ENCODE peak calls at places on chromosomes 1 and 21, in seven cellular contexts. Z is testis, C is left lung, N is tibial artery, T is mammary epithelial cell, L is tibial nerve, J is body of pancreas. O is an unnamed sample.

GRCh38 chr1:5368211-5368610 is 624.0 kb downstream of the NPHP4 start:
- DNase-seq in Z (no peak), C (no peak), N (no peak), T (no peak), L (no peak), J (no peak), O (no peak)

GRCh38 chr1:207803678-207804077 is 51.8 kb downstream of the CD46 start:
- DNase-seq in Z (no peak), C (no peak), N (no peak), T (no peak), L (no peak), J (no peak), O (no peak)

GRCh38 chr1:205535866-205536758 is 31.6 kb downstream of the CDK18 start:
- DNase-seq in Z (no peak), C (peak), N (no peak), T (no peak), L (no peak), J (no peak), O (peak)

GRCh38 chr1:11888206-11888876 is 29.6 kb upstream of the NPPB start:
- DNase-seq in Z (no peak), C (no peak), N (no peak), T (no peak), L (no peak), J (no peak), O (no peak)

GRCh38 chr1:33111965-33112364 is 31.0 kb downstream of the AZIN2 start:
- DNase-seq in Z (no peak), C (no peak), N (no peak), T (peak), L (no peak), J (no peak), O (no peak)

GRCh38 chr1:89724369-89725015 is 91.6 kb downstream of the LRRC8C start:
- DNase-seq in Z (no peak), C (peak), N (no peak), T (peak), L (no peak), J (no peak), O (no peak)

GRCh38 chr1:185453496-185454192 is 136.6 kb upstream of the IVNS1ABP start:
- DNase-seq in Z (no peak), C (no peak), N (no peak), T (no peak), L (no peak), J (no peak), O (no peak)

GRCh38 chr1:3056641-3057040 is 12.4 kb upstream of the PRDM16 start:
- DNase-seq in Z (no peak), C (no peak), N (no peak), T (no peak), L (no peak), J (no peak), O (peak)

GRCh38 chr1:55035904-55036303 is 3.4 kb upstream of the PCSK9 start:
- DNase-seq in Z (no peak), C (no peak), N (no peak), T (no peak), L (no peak), J (no peak), O (no peak)

GRCh38 chr1:97101523-97101922 is 379.9 kb downstream of the PTBP2 start:
- DNase-seq in Z (no peak), C (no peak), N (no peak), T (no peak), L (no peak), J (no peak), O (no peak)

GRCh38 chr1:202146279-202146678 is 1.7 kb upstream of the ARL8A start:
- DNase-seq in Z (no peak), C (no peak), N (no peak), T (no peak), L (no peak), J (no peak), O (no peak)

GRCh38 chr1:25780318-25781129 is 19.5 kb upstream of the SELENON start:
- DNase-seq in Z (peak), C (no peak), N (no peak), T (no peak), L (no peak), J (no peak), O (no peak)

GRCh38 chr1:25661043-25661807 is 44.6 kb downstream of the MAN1C1 start:
- DNase-seq in Z (no peak), C (no peak), N (no peak), T (no peak), L (no peak), J (no peak), O (peak)

GRCh38 chr1:36562181-36562685 is 79.5 kb upstream of the CSF3R start:
- DNase-seq in Z (peak), C (no peak), N (peak), T (no peak), L (no peak), J (no peak), O (peak)

GRCh38 chr1:108082006-108082405 is 117.0 kb upstream of the VAV3 start:
- DNase-seq in Z (no peak), C (no peak), N (no peak), T (no peak), L (no peak), J (no peak), O (no peak)

GRCh38 chr1:32115496-32115895 is 7.6 kb downstream of the KPNA6 start:
- DNase-seq in Z (no peak), C (no peak), N (no peak), T (no peak), L (no peak), J (no peak), O (no peak)

GRCh38 chr1:41037116-41037903 is 15.8 kb upstream of the SLFNL1 start:
- DNase-seq in Z (no peak), C (no peak), N (no peak), T (no peak), L (no peak), J (no peak), O (no peak)

GRCh38 chr1:203692565-203693470 is 66.2 kb downstream of the ATP2B4 start:
- DNase-seq in Z (peak), C (peak), N (peak), T (peak), L (peak), J (peak), O (peak)

GRCh38 chr21:43975469-43976098 is 36.5 kb upstream of the TRAPPC10 start:
- DNase-seq in Z (peak), C (peak), N (peak), T (peak), L (peak), J (peak), O (peak)

GRCh38 chr1:23585321-23586022 is 26.2 kb upstream of the ID3 start:
- DNase-seq in Z (no peak), C (no peak), N (peak), T (peak), L (no peak), J (no peak), O (no peak)

GRCh38 chr1:100422065-100422464 is 69.8 kb downstream of the CDC14A start:
- DNase-seq in Z (no peak), C (no peak), N (no peak), T (no peak), L (no peak), J (no peak), O (no peak)

GRCh38 chr1:53615101-53615500 is 123.9 kb downstream of the GLIS1 start:
- DNase-seq in Z (peak), C (peak), N (no peak), T (no peak), L (no peak), J (no peak), O (peak)

GRCh38 chr1:52367272-52367671 is 1.3 kb upstream of the CC2D1B start:
- DNase-seq in Z (no peak), C (no peak), N (no peak), T (no peak), L (no peak), J (no peak), O (no peak)
- H3K27ac ChIP-seq in Z (no peak), C (no peak), N (no peak), T (no peak), L (no peak), J (no peak), O (no peak)

GRCh38 chr21:33088384-33088783 is 18.4 kb downstream of the OLIG1 start:
- DNase-seq in Z (no peak), C (no peak), N (no peak), T (no peak), L (no peak), J (no peak), O (no peak)
- TF ChIP-seq CTCF in Z (no peak), C (no peak), N (no peak), T (no peak), L (no peak), J (no peak), O (no peak)

GRCh38 chr1:48875736-48876135 is 99.0 kb upstream of the BEND5 start:
- DNase-seq in Z (no peak), C (no peak), N (no peak), T (no peak), L (no peak), J (no peak), O (no peak)
- H3K4me3 ChIP-seq in Z (no peak), C (no peak), N (no peak), T (no peak), L (no peak), J (no peak), O (no peak)

GRCh38 chr1:112389689-112390088 is 6.3 kb upstream of the CTTNBP2NL start:
- DNase-seq in Z (no peak), C (no peak), N (no peak), T (no peak), L (no peak), J (no peak), O (no peak)

GRCh38 chr1:112393634-112393976 is 2.4 kb upstream of the CTTNBP2NL start:
- DNase-seq in Z (no peak), C (no peak), N (no peak), T (no peak), L (no peak), J (no peak), O (no peak)

GRCh38 chr1:112394743-112395062 is 1.3 kb upstream of the CTTNBP2NL start:
- DNase-seq in Z (no peak), C (no peak), N (no peak), T (no peak), L (no peak), J (no peak), O (no peak)

GRCh38 chr1:112390775-112391602 is 5.0 kb upstream of the CTTNBP2NL start:
- DNase-seq in Z (peak), C (peak), N (peak), T (peak), L (peak), J (peak), O (peak)

DNA sequence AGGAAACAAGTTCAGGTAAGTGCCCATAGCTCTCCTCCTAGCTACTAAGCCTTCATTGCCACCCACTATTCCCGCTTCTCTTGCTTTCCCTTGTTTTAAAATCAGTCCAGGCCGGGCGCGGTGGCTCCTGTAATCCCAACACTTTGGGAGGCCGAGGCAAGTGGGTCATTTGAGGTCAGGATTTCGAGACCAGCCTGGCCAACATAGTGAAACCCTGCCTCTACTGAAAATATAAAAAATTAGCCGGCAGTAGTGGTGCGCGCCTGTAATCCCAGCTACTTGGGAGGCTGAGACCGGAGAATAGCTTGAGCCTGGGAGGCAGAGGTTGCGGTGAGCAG is 4.4 kb upstream of the CTTNBP2NL start:
- DNase-seq in Z (no peak), C (no peak), N (no peak), T (no peak), L (no peak), J (no peak), O (no peak)
- H3K27ac ChIP-seq in Z (no peak), C (peak), N (peak), T (peak), L (peak), J (peak), O (peak)

O was measured in coronary artery.